ENCODE peak calls at places on chromosome 11, in nine cellular contexts. X is hepatocyte; L is KG1; R is retina; Z is hypothalamus; P is fibroblast of gingiva; I is fibroblast of mammary gland; N is choroid plexus epithelial cell; W is activated CD4-positive, alpha-beta T cell treated with anti-CD3 and anti-CD28 coated beads for 48 hours. A is an unnamed sample.

GRCh38 chr11:12061851-12062560 is 48.4 kb upstream of the MICAL2 start:
- DNase-seq in X (no peak), L (no peak), R (no peak), Z (no peak), P (no peak), I (no peak), N (no peak), W (no peak), A (no peak)

GRCh38 chr11:123185326-123185725 is 9.7 kb downstream of the CLMP start:
- DNase-seq in X (no peak), L (no peak), R (no peak), Z (no peak), P (no peak), I (no peak), N (no peak), W (no peak), A (no peak)

GRCh38 chr11:61417670-61418069 is 12.1 kb downstream of the CPSF7 start:
- DNase-seq in X (no peak), L (no peak), R (no peak), Z (no peak), P (peak; percentile 69), I (peak; percentile 28), N (peak; percentile 47), W (no peak), A (no peak)

GRCh38 chr11:121588747-121589146 is 136.0 kb upstream of the SORL1-AS1 start:
- DNase-seq in X (no peak), L (no peak), R (no peak), Z (no peak), P (no peak), I (no peak), N (no peak), W (no peak), A (no peak)

GRCh38 chr11:46222485-46223251 is 54.8 kb upstream of the CREB3L1 start:
- DNase-seq in X (no peak), L (no peak), R (no peak), Z (no peak), P (no peak), I (peak; percentile 18), N (no peak), W (no peak), A (peak; percentile 41)

GRCh38 chr11:126500981-126501380 is 145.5 kb downstream of the ST3GAL4 start:
- DNase-seq in X (no peak), L (no peak), R (no peak), Z (no peak), P (no peak), I (no peak), N (no peak), W (no peak), A (no peak)

GRCh38 chr11:44726278-44727113 is at the start of gene TSPAN18:
- DNase-seq in X (peak; percentile 69), L (no peak), R (peak; percentile 79), Z (no peak), P (no peak), I (no peak), N (no peak), W (peak; percentile 26), A (no peak)

GRCh38 chr11:45045692-45046471 is 95.2 kb upstream of the TP53I11 start:
- DNase-seq in X (peak; percentile 36), L (peak; percentile 18), R (no peak), Z (no peak), P (peak; percentile 52), I (peak; percentile 78), N (peak; percentile 71), W (peak; percentile 43), A (peak; percentile 41)

GRCh38 chr11:118791961-118792578 is 1.1 kb upstream of the DDX6 start:
- DNase-seq in X (peak; percentile 48), L (no peak), R (no peak), Z (peak; percentile 12), P (no peak), I (no peak), N (peak; percentile 25), W (peak; percentile 53), A (peak; percentile 14)

A was measured in ELR.